ENCODE peak calls at places on chromosomes 4 and X, in eight cellular contexts. One of them, this sample, is unnamed. For H3K27me3, the result is how much of the 10 kb centered on the place peaks cover.

GRCh38 chr4:56803473-56803872 is 18.0 kb downstream of the SPINK2 start:
- DNase-seq in pancreas: no peak
- DNase-seq in breast epithelium: no peak
- DNase-seq in mesendoderm: no peak
- DNase-seq in GM23338: no peak
- DNase-seq in Peyer's patch: no peak
- DNase-seq in heart left ventricle: no peak
- DNase-seq in fibroblast of lung: peak
- DNase-seq in this sample: no peak

GRCh38 chrX:96480081-96480480 is 204.6 kb upstream of the DIAPH2 start:
- DNase-seq in pancreas: no peak
- DNase-seq in breast epithelium: no peak
- DNase-seq in mesendoderm: no peak
- DNase-seq in GM23338: no peak
- DNase-seq in Peyer's patch: no peak
- DNase-seq in heart left ventricle: no peak
- DNase-seq in fibroblast of lung: peak
- DNase-seq in this sample: no peak

GRCh38 chr4:159047478-159048165 is 55.3 kb upstream of the RAPGEF2 start:
- DNase-seq in pancreas: no peak
- DNase-seq in breast epithelium: no peak
- DNase-seq in mesendoderm: peak
- DNase-seq in GM23338: no peak
- DNase-seq in Peyer's patch: no peak
- DNase-seq in heart left ventricle: no peak
- DNase-seq in fibroblast of lung: peak
- DNase-seq in this sample: no peak

GRCh38 chrX:13167444-13168207 is 123.2 kb upstream of the FAM9C start:
- DNase-seq in pancreas: no peak
- DNase-seq in breast epithelium: no peak
- DNase-seq in mesendoderm: peak
- DNase-seq in GM23338: no peak
- DNase-seq in Peyer's patch: no peak
- DNase-seq in heart left ventricle: no peak
- DNase-seq in fibroblast of lung: peak
- DNase-seq in this sample: no peak

GRCh38 chr4:10656988-10657387 is 27.6 kb downstream of the CLNK start:
- DNase-seq in pancreas: no peak
- DNase-seq in breast epithelium: no peak
- DNase-seq in mesendoderm: peak
- DNase-seq in GM23338: no peak
- DNase-seq in Peyer's patch: no peak
- DNase-seq in heart left ventricle: no peak
- DNase-seq in fibroblast of lung: peak
- DNase-seq in this sample: no peak

GRCh38 chrX:17689971-17690409 is 47.3 kb upstream of the SCML1 start:
- DNase-seq in pancreas: no peak
- DNase-seq in breast epithelium: no peak
- DNase-seq in mesendoderm: peak
- DNase-seq in GM23338: peak
- DNase-seq in Peyer's patch: peak
- DNase-seq in heart left ventricle: no peak
- DNase-seq in fibroblast of lung: peak
- DNase-seq in this sample: peak

GRCh38 chrX:129957241-129958099 is 25.0 kb upstream of the BCORL1 start:
- DNase-seq in pancreas: peak
- DNase-seq in breast epithelium: no peak
- DNase-seq in mesendoderm: peak
- DNase-seq in GM23338: peak
- DNase-seq in Peyer's patch: peak
- DNase-seq in heart left ventricle: peak
- DNase-seq in fibroblast of lung: peak
- DNase-seq in this sample: no peak

GRCh38 chr4:172007889-172008288 is 194.7 kb downstream of the GALNTL6 start:
- DNase-seq in pancreas: no peak
- DNase-seq in breast epithelium: no peak
- DNase-seq in mesendoderm: no peak
- DNase-seq in GM23338: no peak
- DNase-seq in Peyer's patch: no peak
- DNase-seq in heart left ventricle: no peak
- DNase-seq in fibroblast of lung: no peak
- DNase-seq in this sample: no peak

GRCh38 chr4:21742326-21742725 is 206.2 kb downstream of the KCNIP4 start:
- DNase-seq in pancreas: no peak
- DNase-seq in breast epithelium: no peak
- DNase-seq in mesendoderm: no peak
- DNase-seq in GM23338: no peak
- DNase-seq in Peyer's patch: no peak
- DNase-seq in heart left ventricle: no peak
- DNase-seq in fibroblast of lung: no peak
- DNase-seq in this sample: no peak

GRCh38 chr4:83440899-83441298 is 14.7 kb downstream of the HELQ start:
- DNase-seq in pancreas: no peak
- DNase-seq in breast epithelium: no peak
- DNase-seq in mesendoderm: no peak
- DNase-seq in GM23338: no peak
- DNase-seq in Peyer's patch: no peak
- DNase-seq in heart left ventricle: no peak
- DNase-seq in fibroblast of lung: no peak
- DNase-seq in this sample: no peak

GRCh38 chr4:56757821-56758400 is 63.6 kb downstream of the SPINK2 start:
- DNase-seq in pancreas: no peak
- DNase-seq in breast epithelium: peak
- DNase-seq in mesendoderm: peak
- DNase-seq in GM23338: peak
- DNase-seq in Peyer's patch: peak
- DNase-seq in heart left ventricle: no peak
- DNase-seq in fibroblast of lung: peak
- DNase-seq in this sample: peak

GRCh38 chr4:185708348-185708747 is 103.6 kb downstream of the SORBS2 start:
- DNase-seq in pancreas: no peak
- DNase-seq in breast epithelium: no peak
- DNase-seq in mesendoderm: no peak
- DNase-seq in GM23338: no peak
- DNase-seq in Peyer's patch: no peak
- DNase-seq in heart left ventricle: no peak
- DNase-seq in fibroblast of lung: peak
- DNase-seq in this sample: no peak

GRCh38 chr4:99300934-99301333 is 10.1 kb upstream of the ADH1A start:
- DNase-seq in pancreas: peak
- DNase-seq in breast epithelium: peak
- DNase-seq in mesendoderm: no peak
- DNase-seq in GM23338: no peak
- DNase-seq in Peyer's patch: peak
- DNase-seq in heart left ventricle: peak
- DNase-seq in fibroblast of lung: peak
- DNase-seq in this sample: peak

GRCh38 chrX:86002076-86002896 is 45.1 kb downstream of the CHM start:
- DNase-seq in pancreas: no peak
- DNase-seq in breast epithelium: no peak
- DNase-seq in mesendoderm: peak
- DNase-seq in GM23338: peak
- DNase-seq in Peyer's patch: peak
- DNase-seq in heart left ventricle: no peak
- DNase-seq in fibroblast of lung: peak
- DNase-seq in this sample: no peak

GRCh38 chrX:21974011-21974385 is 33.5 kb downstream of the SMS start:
- DNase-seq in pancreas: no peak
- DNase-seq in breast epithelium: no peak
- DNase-seq in mesendoderm: peak
- DNase-seq in GM23338: no peak
- DNase-seq in Peyer's patch: no peak
- DNase-seq in heart left ventricle: no peak
- DNase-seq in fibroblast of lung: peak
- DNase-seq in this sample: no peak

GRCh38 chr4:149765630-149766029 is 50.0 kb downstream of the IQCM start:
- DNase-seq in pancreas: no peak
- DNase-seq in breast epithelium: no peak
- DNase-seq in mesendoderm: no peak
- DNase-seq in GM23338: no peak
- DNase-seq in Peyer's patch: no peak
- DNase-seq in heart left ventricle: no peak
- DNase-seq in fibroblast of lung: peak
- DNase-seq in this sample: no peak

DNA sequence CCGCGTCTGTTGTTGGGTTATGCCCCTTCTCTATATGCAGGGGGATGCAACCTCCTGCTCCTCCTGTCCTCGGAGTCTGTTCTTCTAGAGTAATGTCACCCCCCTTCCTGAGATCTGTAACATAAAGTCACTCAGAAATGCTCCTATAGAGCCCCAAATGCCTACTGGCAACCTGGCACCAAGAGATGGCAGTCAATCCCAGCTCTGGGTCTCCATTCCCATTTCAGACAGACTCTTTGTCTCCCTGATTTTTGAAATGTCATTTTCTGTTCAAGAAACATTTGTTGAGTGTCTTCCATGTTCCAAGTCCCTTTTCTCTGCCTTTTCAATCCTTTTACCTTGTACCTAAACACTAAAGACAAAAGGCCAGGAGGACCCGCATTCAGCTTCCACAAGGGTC is 9.6 kb upstream of the PRDM8 start:
- DNase-seq in pancreas: no peak
- DNase-seq in breast epithelium: no peak
- DNase-seq in mesendoderm: no peak
- DNase-seq in GM23338: no peak
- DNase-seq in Peyer's patch: no peak
- DNase-seq in heart left ventricle: no peak
- DNase-seq in fibroblast of lung: no peak
- DNase-seq in this sample: no peak
- H3K27me3 ChIP-seq in pancreas: half or more
- H3K27me3 ChIP-seq in breast epithelium: half or more
- H3K27me3 ChIP-seq in mesendoderm: half or more
- H3K27me3 ChIP-seq in GM23338: half or more
- H3K27me3 ChIP-seq in Peyer's patch: under half
- H3K27me3 ChIP-seq in heart left ventricle: half or more
- H3K27me3 ChIP-seq in fibroblast of lung: under half
- H3K27me3 ChIP-seq in this sample: under half

GRCh38 chr4:2046031-2046961 is 12.8 kb upstream of the NAT8L start:
- DNase-seq in pancreas: no peak
- DNase-seq in breast epithelium: no peak
- DNase-seq in mesendoderm: no peak
- DNase-seq in GM23338: no peak
- DNase-seq in Peyer's patch: peak
- DNase-seq in heart left ventricle: no peak
- DNase-seq in fibroblast of lung: no peak
- DNase-seq in this sample: no peak
- H3K27me3 ChIP-seq in pancreas: under half
- H3K27me3 ChIP-seq in breast epithelium: under half
- H3K27me3 ChIP-seq in mesendoderm: under half
- H3K27me3 ChIP-seq in GM23338: half or more
- H3K27me3 ChIP-seq in Peyer's patch: under half
- H3K27me3 ChIP-seq in heart left ventricle: under half
- H3K27me3 ChIP-seq in fibroblast of lung: under half
- H3K27me3 ChIP-seq in this sample: under half

GRCh38 chrX:25017667-25018247 is 2.0 kb upstream of the ARX start:
- DNase-seq in pancreas: no peak
- DNase-seq in breast epithelium: no peak
- DNase-seq in mesendoderm: peak
- DNase-seq in GM23338: no peak
- DNase-seq in Peyer's patch: no peak
- DNase-seq in heart left ventricle: no peak
- DNase-seq in fibroblast of lung: no peak
- DNase-seq in this sample: no peak
- H3K27me3 ChIP-seq in pancreas: half or more
- H3K27me3 ChIP-seq in breast epithelium: half or more
- H3K27me3 ChIP-seq in mesendoderm: under half
- H3K27me3 ChIP-seq in GM23338: half or more
- H3K27me3 ChIP-seq in Peyer's patch: under half
- H3K27me3 ChIP-seq in heart left ventricle: half or more
- H3K27me3 ChIP-seq in fibroblast of lung: half or more
- H3K27me3 ChIP-seq in this sample: under half

GRCh38 chrX:107715331-107716044 is 60.1 kb downstream of the TSC22D3 start:
- DNase-seq in pancreas: no peak
- DNase-seq in breast epithelium: no peak
- DNase-seq in mesendoderm: no peak
- DNase-seq in GM23338: no peak
- DNase-seq in Peyer's patch: peak
- DNase-seq in heart left ventricle: no peak
- DNase-seq in fibroblast of lung: peak
- DNase-seq in this sample: no peak

GRCh38 chrX:107711521-107712041 is 64.0 kb downstream of the TSC22D3 start:
- DNase-seq in pancreas: no peak
- DNase-seq in breast epithelium: no peak
- DNase-seq in mesendoderm: no peak
- DNase-seq in GM23338: no peak
- DNase-seq in Peyer's patch: peak
- DNase-seq in heart left ventricle: no peak
- DNase-seq in fibroblast of lung: no peak
- DNase-seq in this sample: no peak

GRCh38 chrX:107714196-107714811 is 61.3 kb downstream of the TSC22D3 start:
- DNase-seq in pancreas: no peak
- DNase-seq in breast epithelium: no peak
- DNase-seq in mesendoderm: no peak
- DNase-seq in GM23338: no peak
- DNase-seq in Peyer's patch: peak
- DNase-seq in heart left ventricle: no peak
- DNase-seq in fibroblast of lung: no peak
- DNase-seq in this sample: no peak

GRCh38 chrX:107712231-107713204 is 63.1 kb downstream of the TSC22D3 start:
- DNase-seq in pancreas: no peak
- DNase-seq in breast epithelium: no peak
- DNase-seq in mesendoderm: no peak
- DNase-seq in GM23338: no peak
- DNase-seq in Peyer's patch: peak
- DNase-seq in heart left ventricle: no peak
- DNase-seq in fibroblast of lung: peak
- DNase-seq in this sample: no peak

DNA sequence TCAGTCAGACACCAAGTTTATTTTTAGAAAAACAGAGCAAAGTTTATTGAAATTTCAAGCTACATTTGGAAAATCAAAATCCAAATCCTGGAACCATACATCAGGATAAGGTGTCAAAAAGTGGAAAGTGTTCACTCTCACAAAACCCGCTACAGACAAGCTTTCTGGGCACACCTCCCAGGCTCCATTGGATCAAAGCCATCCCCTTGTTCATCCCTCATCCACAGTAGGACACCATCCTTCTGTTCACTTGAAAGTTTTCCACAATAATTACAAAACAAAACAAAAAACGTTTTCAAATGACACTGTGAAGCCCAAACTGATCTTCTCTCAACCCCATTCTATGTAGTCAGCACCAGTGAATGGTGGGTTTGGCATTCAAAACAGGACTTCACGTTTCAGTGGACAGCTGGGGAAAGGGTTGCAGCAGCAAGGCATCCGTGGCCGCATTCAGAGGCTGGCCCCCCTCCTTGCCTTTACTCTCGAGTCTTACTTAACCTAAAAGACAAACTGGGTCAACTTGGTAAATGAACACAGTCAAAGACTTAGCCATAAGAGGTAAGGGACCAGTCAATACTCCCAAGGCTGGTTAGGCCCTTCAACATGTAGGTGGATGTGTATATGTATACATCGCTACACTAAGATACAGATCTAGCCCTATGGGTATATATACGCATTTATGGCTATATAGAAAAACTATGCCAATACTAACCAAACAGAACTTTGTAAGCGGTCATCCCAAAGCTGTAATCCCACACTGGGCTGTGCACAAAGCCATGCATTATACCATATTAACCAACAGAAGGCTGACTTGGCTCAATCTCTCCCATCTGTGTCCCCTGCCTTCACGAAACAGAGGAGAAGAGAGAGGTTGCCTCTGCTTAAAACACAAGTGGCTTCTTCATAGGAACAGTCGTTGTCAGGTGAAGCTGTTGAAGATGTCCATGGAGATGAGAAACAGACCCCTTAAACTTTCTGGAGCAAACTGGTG is 62.1 kb downstream of the TSC22D3 start:
- DNase-seq in pancreas: no peak
- DNase-seq in breast epithelium: no peak
- DNase-seq in mesendoderm: no peak
- DNase-seq in GM23338: no peak
- DNase-seq in Peyer's patch: peak
- DNase-seq in heart left ventricle: no peak
- DNase-seq in fibroblast of lung: no peak
- DNase-seq in this sample: no peak
- H3K27me3 ChIP-seq in pancreas: under half
- H3K27me3 ChIP-seq in breast epithelium: half or more
- H3K27me3 ChIP-seq in mesendoderm: under half
- H3K27me3 ChIP-seq in GM23338: under half
- H3K27me3 ChIP-seq in Peyer's patch: under half
- H3K27me3 ChIP-seq in heart left ventricle: under half
- H3K27me3 ChIP-seq in fibroblast of lung: under half
- H3K27me3 ChIP-seq in this sample: under half

This sample was measured in thoracic aorta.